ENCODE peak calls at places on chromosomes 3 and 15, in eight cellular contexts. W is NCI-H1417; X is osteoblast; Z is mucosa of gallbladder; B is IMR-90; C is stimulated activated naive B cell treated with anti-CD40 and anti-IgM and Interleukin-4, amounts not matched to agents 10 μg/mL and 1 μg/mL and 100 μg/mL, for 72 hours; H is substantia nigra; L is ovary. A is an unnamed sample.

GRCh38 chr3:15117011-15117410 is 18.1 kb upstream of the RBSN start:
- DNase-seq in C (no peak), H (no peak), B (no peak), Z (no peak), L (no peak), X (peak), W (no peak), A (no peak)

GRCh38 chr3:71652786-71653419 is 69.4 kb upstream of the FOXP1 start:
- DNase-seq in X (peak), W (peak), H (peak), B (peak), L (peak), Z (peak), C (peak), A (peak)

GRCh38 chr3:16496408-16497222 is 16.9 kb downstream of the RFTN1 start:
- DNase-seq in C (no peak), L (no peak), Z (no peak), H (no peak), X (no peak), B (no peak), W (no peak), A (no peak)

GRCh38 chr3:98540346-98540745 is 8.6 kb downstream of the GPR15 start:
- DNase-seq in Z (no peak), B (no peak), H (no peak), W (no peak), X (no peak), L (no peak), C (no peak), A (no peak)

GRCh38 chr3:38397320-38397719 is 50.7 kb downstream of the XYLB start:
- DNase-seq in H (no peak), X (no peak), B (peak), Z (peak), C (no peak), W (no peak), L (no peak), A (peak)

GRCh38 chr15:89998141-89998661 is 2.9 kb upstream of the ZNF710 start:
- DNase-seq in X (peak), H (no peak), C (no peak), L (no peak), Z (no peak), W (peak), B (peak), A (no peak)

GRCh38 chr15:99762288-99762687 is 29.1 kb upstream of the LYSMD4 start:
- DNase-seq in L (no peak), W (no peak), C (no peak), B (no peak), X (no peak), Z (no peak), H (no peak), A (no peak)

GRCh38 chr3:69647710-69648109 is 91.6 kb upstream of the MITF start:
- DNase-seq in Z (no peak), B (no peak), W (no peak), H (no peak), C (no peak), X (no peak), L (no peak), A (no peak)

GRCh38 chr3:71380096-71380495 is 203.4 kb downstream of the FOXP1 start:
- DNase-seq in W (no peak), Z (no peak), C (no peak), L (no peak), X (no peak), H (no peak), B (peak), A (no peak)

GRCh38 chr15:74383695-74384565 is 16.5 kb upstream of the CYP11A1 start:
- DNase-seq in W (no peak), L (no peak), Z (no peak), B (peak), X (peak), H (no peak), C (peak), A (no peak)

GRCh38 chr15:56871180-56871579 is 47.3 kb upstream of the TCF12 start:
- DNase-seq in Z (peak), C (no peak), W (no peak), X (no peak), B (peak), L (no peak), H (no peak), A (no peak)

GRCh38 chr3:25831578-25831977 is 41.7 kb downstream of the OXSM start:
- DNase-seq in L (no peak), B (peak), X (no peak), Z (no peak), C (no peak), W (peak), H (no peak), A (no peak)

GRCh38 chr15:51108933-51109550 is 14.3 kb upstream of the TNFAIP8L3 start:
- DNase-seq in H (no peak), W (no peak), X (peak), L (no peak), Z (no peak), B (peak), C (no peak), A (no peak)

GRCh38 chr3:58651268-58651667 is 15.3 kb downstream of the FAM3D start:
- DNase-seq in C (no peak), H (no peak), B (peak), W (no peak), Z (no peak), L (no peak), X (peak), A (no peak)

GRCh38 chr15:59298876-59299275 is 73.8 kb downstream of the MYO1E start:
- DNase-seq in W (no peak), B (no peak), C (no peak), X (no peak), H (no peak), Z (no peak), L (no peak), A (no peak)

GRCh38 chr3:165463546-165463945 is 267.4 kb upstream of the SLITRK3 start:
- DNase-seq in B (peak), L (no peak), H (no peak), X (no peak), C (no peak), W (no peak), Z (no peak), A (no peak)

GRCh38 chr3:165545059-165545458 is 292.2 kb downstream of the BCHE start:
- DNase-seq in B (no peak), L (no peak), W (peak), X (no peak), Z (no peak), H (no peak), C (no peak), A (no peak)

GRCh38 chr3:183211390-183211789 is 41.7 kb upstream of the B3GNT5 start:
- DNase-seq in B (no peak), X (no peak), C (no peak), W (no peak), L (no peak), Z (peak), H (no peak), A (no peak)

GRCh38 chr3:169659096-169659521 is 4.4 kb downstream of the MECOM start:
- DNase-seq in H (no peak), C (no peak), B (no peak), L (no peak), Z (no peak), X (no peak), W (no peak), A (no peak)

GRCh38 chr15:60179786-60180391 is 175.8 kb downstream of the FOXB1 start:
- DNase-seq in B (peak), C (no peak), Z (no peak), W (peak), L (no peak), X (no peak), H (no peak), A (no peak)

GRCh38 chr3:107024481-107025153 is 352.6 kb upstream of the CCDC54 start:
- DNase-seq in W (no peak), Z (no peak), L (no peak), H (no peak), X (no peak), C (no peak), B (no peak), A (no peak)

A was measured in lung.